ENCODE peak calls at places on chromosomes 2 and 18, in five cellular contexts. S, Z, E, V and W are unnamed samples.

GRCh38 chr2:74778381-74779371 is 55.3 kb upstream of the HK2 start:
- DNase-seq in S (peak), Z (no peak), E (peak), V (peak), W (no peak)

GRCh38 chr18:59697236-59697932 is at the start of gene CCBE1:
- DNase-seq in S (no peak), Z (peak), E (peak), V (peak), W (peak)

GRCh38 chr2:109537565-109538221 is 76.1 kb downstream of the SEPTIN10 start:
- DNase-seq in S (peak), Z (no peak), E (no peak), V (no peak), W (no peak)

GRCh38 chr18:13216092-13216582 is 2.4 kb upstream of the LDLRAD4 start:
- DNase-seq in S (peak), Z (no peak), E (peak), V (peak), W (peak)

GRCh38 chr2:214310319-214310718 is 100.5 kb upstream of the VWC2L start:
- DNase-seq in S (peak), Z (no peak), E (peak), V (no peak), W (no peak)

GRCh38 chr2:70089220-70089945 is 2.1 kb downstream of the PCBP1 start:
- DNase-seq in S (peak), Z (peak), E (peak), V (peak), W (peak)

GRCh38 chr2:13193075-13193474 is 476.3 kb downstream of the TRIB2 start:
- DNase-seq in S (no peak), Z (no peak), E (peak), V (no peak), W (no peak)

GRCh38 chr18:23437357-23438045 is 15.6 kb upstream of the RIOK3 start:
- DNase-seq in S (peak), Z (peak), E (peak), V (peak), W (peak)

GRCh38 chr2:240392948-240393830 is 42.3 kb upstream of the GPC1 start:
- DNase-seq in S (no peak), Z (no peak), E (no peak), V (peak), W (no peak)

GRCh38 chr2:137813176-137813575 is 151.1 kb upstream of the HNMT start:
- DNase-seq in S (no peak), Z (no peak), E (no peak), V (no peak), W (no peak)

GRCh38 chr2:159206736-159207380 is 79.6 kb downstream of the WDSUB1 start:
- DNase-seq in S (no peak), Z (no peak), E (no peak), V (no peak), W (no peak)

GRCh38 chr2:72815655-72816268 is 10.1 kb downstream of the EXOC6B start:
- DNase-seq in S (peak), Z (no peak), E (peak), V (peak), W (no peak)

GRCh38 chr2:64325852-64326577 is 127.9 kb upstream of the LGALSL start:
- DNase-seq in S (no peak), Z (no peak), E (no peak), V (no peak), W (no peak)

GRCh38 chr2:33598472-33599174 is 476 bp downstream of the FAM98A start:
- DNase-seq in S (peak), Z (peak), E (peak), V (peak), W (peak)

GRCh38 chr2:237731663-237732062 is 66.9 kb upstream of the RBM44 start:
- DNase-seq in S (peak), Z (no peak), E (peak), V (no peak), W (peak)

GRCh38 chr18:3806656-3807055 is 356.7 kb downstream of the TGIF1 start:
- DNase-seq in S (no peak), Z (no peak), E (no peak), V (no peak), W (no peak)

GRCh38 chr2:216619411-216620393 is 13.5 kb upstream of the IGFBP2 start:
- DNase-seq in S (peak), Z (no peak), E (no peak), V (no peak), W (no peak)

GRCh38 chr2:240252191-240252871 is 111.9 kb upstream of the OTOS start:
- DNase-seq in S (no peak), Z (no peak), E (no peak), V (no peak), W (no peak)

GRCh38 chr2:157825885-157826284 is 50.2 kb downstream of the ACVR1 start:
- DNase-seq in S (no peak), Z (no peak), E (no peak), V (no peak), W (no peak)

GRCh38 chr2:72757177-72757775 is 68.6 kb downstream of the EXOC6B start:
- DNase-seq in S (peak), Z (peak), E (peak), V (no peak), W (peak)

GRCh38 chr2:219331560-219332213 is 857 bp downstream of the RESP18 start:
- DNase-seq in S (no peak), Z (peak), E (no peak), V (peak), W (no peak)

GRCh38 chr2:65103013-65103720 is 26.7 kb downstream of the RAB1A start:
- DNase-seq in S (no peak), Z (no peak), E (no peak), V (no peak), W (no peak)

GRCh38 chr18:48676756-48677368 is 138.0 kb downstream of the CTIF start:
- DNase-seq in S (peak), Z (peak), E (peak), V (peak), W (peak)

GRCh38 chr18:3450358-3451107 is 561 bp downstream of the TGIF1 start:
- DNase-seq in S (no peak), Z (peak), E (peak), V (no peak), W (peak)

GRCh38 chr18:46712406-46712805 is 44.4 kb downstream of the ST8SIA5 start:
- DNase-seq in S (no peak), Z (no peak), E (no peak), V (no peak), W (peak)

GRCh38 chr2:174282449-174282848 is 34.1 kb upstream of the OLA1 start:
- DNase-seq in S (no peak), Z (no peak), E (no peak), V (no peak), W (no peak)

GRCh38 chr2:15789381-15790062 is 150.8 kb upstream of the MYCN start:
- DNase-seq in S (no peak), Z (no peak), E (no peak), V (no peak), W (no peak)

GRCh38 chr2:11128258-11128951 is 26.9 kb upstream of the SLC66A3 start:
- DNase-seq in S (no peak), Z (no peak), E (no peak), V (no peak), W (peak)

GRCh38 chr2:192544371-192544955 is 349.7 kb upstream of the TMEFF2 start:
- DNase-seq in S (no peak), Z (no peak), E (no peak), V (no peak), W (no peak)

GRCh38 chr18:36023336-36023735 is 44.0 kb downstream of the RPRD1A start:
- DNase-seq in S (no peak), Z (no peak), E (no peak), V (no peak), W (no peak)

GRCh38 chr18:70400473-70400872 is 111.6 kb downstream of the SOCS6 start:
- DNase-seq in S (no peak), Z (no peak), E (no peak), V (no peak), W (no peak)

GRCh38 chr18:35972197-35973000 is at the start of gene RMP24:
- DNase-seq in S (peak), Z (peak), E (peak), V (peak), W (peak)

GRCh38 chr18:45409971-45410370 is 205.3 kb upstream of the SLC14A2 start:
- DNase-seq in S (no peak), Z (no peak), E (no peak), V (no peak), W (no peak)

GRCh38 chr2:97716695-97717617 is 3.6 kb downstream of the ZAP70 start:
- DNase-seq in S (no peak), Z (no peak), E (no peak), V (no peak), W (no peak)

GRCh38 chr2:97718942-97719341 is 5.6 kb downstream of the ZAP70 start:
- DNase-seq in S (no peak), Z (no peak), E (no peak), V (no peak), W (no peak)

GRCh38 chr2:97719362-97720155 is 6.2 kb downstream of the ZAP70 start:
- DNase-seq in S (no peak), Z (no peak), E (no peak), V (no peak), W (no peak)

GRCh38 chr2:97717618-97718005 is 4.2 kb downstream of the ZAP70 start:
- DNase-seq in S (no peak), Z (no peak), E (no peak), V (no peak), W (no peak)

DNA sequence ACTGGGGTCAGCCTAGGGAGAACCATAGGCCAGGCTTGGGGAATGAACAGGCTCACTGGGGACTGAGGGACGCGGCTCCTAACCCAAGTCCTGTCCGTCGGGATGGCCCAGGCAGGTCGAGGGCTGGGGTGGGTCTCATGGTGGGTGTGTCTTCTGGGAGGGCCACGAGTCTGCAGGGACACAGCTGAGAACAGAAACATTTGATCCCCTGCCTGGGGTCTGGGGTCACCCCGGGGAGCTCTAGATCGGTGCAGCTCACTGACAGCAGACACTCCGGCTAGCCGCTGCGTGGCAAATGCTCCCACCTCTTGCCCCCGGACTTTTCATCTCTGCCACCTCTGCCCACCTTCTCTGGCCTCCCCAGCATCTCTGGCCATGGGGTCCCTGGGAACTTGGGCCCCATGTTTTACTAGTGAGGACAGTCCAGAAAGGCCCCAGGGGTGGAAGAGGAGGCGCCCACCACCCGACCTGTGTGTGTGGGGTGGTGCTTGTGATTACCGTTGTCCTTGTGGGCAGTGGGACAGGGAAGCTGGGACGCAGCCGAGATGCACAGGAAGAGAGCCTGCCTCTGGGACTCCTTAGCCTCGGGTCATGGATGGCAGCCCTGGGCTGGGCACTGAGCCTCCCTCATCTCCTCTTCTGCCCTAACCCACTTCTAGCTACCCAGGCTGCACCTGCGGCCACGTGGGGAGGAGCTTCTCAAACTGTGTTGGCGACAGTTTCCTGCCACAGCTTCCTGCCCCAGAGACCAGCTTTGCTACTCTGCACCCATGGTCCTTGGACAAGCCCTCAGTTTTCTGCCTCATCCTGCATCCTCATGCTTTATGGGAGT is 4.9 kb downstream of the ZAP70 start:
- DNase-seq in S (no peak), Z (no peak), E (no peak), V (no peak), W (no peak)
- TF ChIP-seq JUN in S (no peak), Z (no peak), E (no peak), V (no peak), W (no peak)

GRCh38 chr2:232330068-232330999 is 48.2 kb upstream of the ALPP start:
- DNase-seq in S (no peak), Z (no peak), E (no peak), V (peak), W (no peak)
- TF ChIP-seq JUN in S (no peak), Z (no peak), E (no peak), V (no peak), W (no peak)

GRCh38 chr2:98771264-98771663 is 40.3 kb upstream of the MGAT4A start:
- DNase-seq in S (no peak), Z (no peak), E (no peak), V (no peak), W (no peak)

GRCh38 chr2:98773169-98773568 is 42.2 kb upstream of the MGAT4A start:
- DNase-seq in S (no peak), Z (no peak), E (no peak), V (no peak), W (no peak)

GRCh38 chr2:98773907-98774306 is 43.0 kb upstream of the MGAT4A start:
- DNase-seq in S (no peak), Z (no peak), E (no peak), V (no peak), W (no peak)

GRCh38 chr2:98772531-98772930 is 41.6 kb upstream of the MGAT4A start:
- DNase-seq in S (no peak), Z (no peak), E (no peak), V (no peak), W (no peak)

DNA sequence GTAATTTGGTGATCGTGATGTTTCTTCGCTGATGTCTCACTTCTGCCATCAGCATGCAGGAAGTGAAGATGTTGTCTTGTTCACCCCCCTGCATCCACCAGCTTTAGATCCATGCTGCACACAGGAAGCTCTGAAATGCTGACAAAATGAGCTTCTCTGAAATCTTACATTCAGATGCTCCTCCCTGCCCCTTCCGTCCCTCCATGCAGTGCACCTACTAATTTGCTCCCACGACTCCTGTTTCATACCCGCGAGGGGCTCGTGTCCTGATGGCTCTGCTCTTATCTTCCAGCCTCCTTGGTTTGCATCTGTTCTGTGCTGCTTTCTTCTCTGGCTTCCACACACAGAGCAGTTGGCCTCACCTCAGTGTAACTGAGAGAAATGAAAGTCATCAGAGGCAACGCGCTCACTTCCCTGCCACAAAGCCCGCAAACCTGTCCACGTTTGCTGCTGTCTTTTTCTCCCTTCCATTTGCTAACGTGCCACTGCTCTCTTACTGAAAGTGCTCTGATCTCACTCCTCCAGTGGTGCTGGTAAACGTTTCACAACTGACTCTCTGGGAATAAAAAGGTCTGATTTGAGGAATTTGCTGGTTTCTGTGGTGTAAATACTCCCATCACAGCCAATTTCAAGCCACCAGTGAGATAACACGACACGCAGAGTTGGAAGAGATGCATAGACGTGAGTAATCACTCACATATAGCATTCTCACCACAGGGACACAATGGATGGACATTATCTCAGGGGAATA is 41.0 kb upstream of the MGAT4A start:
- DNase-seq in S (no peak), Z (no peak), E (no peak), V (no peak), W (no peak)
- TF ChIP-seq JUN in S (no peak), Z (no peak), E (no peak), V (no peak), W (no peak)

DNA sequence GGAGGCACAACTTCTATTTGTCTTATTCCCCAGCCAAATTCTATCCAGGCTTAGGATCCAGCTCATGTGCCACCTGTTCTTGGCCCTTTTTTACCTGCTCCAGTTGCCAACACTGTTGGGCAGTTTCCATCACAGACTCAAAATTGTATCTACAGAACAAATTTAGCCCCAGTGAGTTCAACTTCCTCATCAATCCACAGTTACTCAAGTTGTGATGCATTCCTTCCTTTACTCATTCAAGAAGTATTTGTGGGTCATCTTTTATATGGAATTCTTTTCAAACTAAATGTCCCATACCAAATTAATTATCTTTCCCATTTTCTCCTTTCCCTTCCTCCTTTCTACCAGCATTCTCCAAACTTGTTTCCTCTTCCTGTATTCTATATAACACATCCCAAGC is 12.7 kb upstream of the DDX18 start:
- DNase-seq in S (no peak), Z (no peak), E (no peak), V (no peak), W (no peak)
- TF ChIP-seq JUN in S (no peak), Z (no peak), E (no peak), V (no peak), W (no peak)

GRCh38 chr2:48045613-48046012 is 139.3 kb upstream of the FBXO11 start:
- DNase-seq in S (no peak), Z (no peak), E (no peak), V (no peak), W (no peak)
- TF ChIP-seq JUN in S (no peak), Z (no peak), E (no peak), V (no peak), W (no peak)

GRCh38 chr2:68465081-68465916 is 1.8 kb downstream of the FBXO48 start:
- DNase-seq in S (no peak), Z (no peak), E (no peak), V (no peak), W (no peak)
- TF ChIP-seq JUN in S (no peak), Z (no peak), E (no peak), V (no peak), W (no peak)

DNA sequence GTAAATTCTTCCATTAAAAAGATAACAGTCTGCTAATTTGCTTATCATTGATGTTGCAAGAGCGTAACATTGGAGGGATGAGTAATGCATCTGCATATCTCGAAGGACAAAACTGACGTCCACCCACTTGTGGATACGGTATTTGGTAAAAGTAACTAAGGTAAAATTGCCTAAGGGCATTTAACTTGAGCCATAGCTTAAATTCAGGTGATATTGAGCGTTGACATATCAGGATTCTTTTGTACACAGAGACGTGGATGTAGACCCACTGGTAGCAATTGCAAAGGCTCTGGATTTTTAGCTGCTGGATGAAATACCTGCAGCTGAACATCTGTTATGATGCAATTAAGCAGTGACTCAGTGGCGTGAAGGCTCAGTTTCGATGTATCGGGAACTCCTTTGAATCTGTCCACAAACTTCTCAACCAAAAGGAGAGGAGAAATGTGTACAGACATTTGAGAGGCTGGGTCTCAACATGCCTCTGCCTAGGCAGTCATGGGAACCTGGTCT is 119.3 kb downstream of the SPTBN1 start:
- DNase-seq in S (no peak), Z (no peak), E (peak), V (no peak), W (no peak)
- TF ChIP-seq JUN in S (no peak), Z (no peak), E (no peak), V (no peak), W (no peak)

GRCh38 chr18:63339920-63340484 is 20.4 kb upstream of the BCL2 start:
- DNase-seq in S (peak), Z (no peak), E (peak), V (peak), W (peak)
- TF ChIP-seq JUN in S (no peak), Z (no peak), E (no peak), V (no peak), W (no peak)